ENCODE peak calls at places on chromosome 5, in four cellular contexts. P is BE2C, U is sigmoid colon, K is MM.1S. A is an unnamed sample.

GRCh38 chr5:10059611-10060379 is 189.9 kb downstream of the ATPSCKMT start:
- DNase-seq in K (no peak), P (no peak), U (no peak), A (no peak)

GRCh38 chr5:85452322-85453025 is 1067.8 kb upstream of the EDIL3 start:
- DNase-seq in P (no peak), K (no peak), U (no peak), A (no peak)

GRCh38 chr5:81750308-81751008 is 439 bp downstream of the SSBP2 start:
- DNase-seq in P (peak), K (peak), U (no peak), A (no peak)

GRCh38 chr5:95029569-95030366 is 255.1 kb downstream of the MCTP1 start:
- DNase-seq in K (no peak), U (no peak), P (no peak), A (no peak)

GRCh38 chr5:57258943-57259342 is 85.1 kb downstream of the GPBP1 start:
- DNase-seq in K (no peak), P (no peak), U (no peak), A (no peak)

GRCh38 chr5:113059232-113059805 is 82.7 kb downstream of the DCP2 start:
- DNase-seq in U (no peak), P (peak), K (no peak), A (no peak)

GRCh38 chr5:161314033-161314432 is 232.5 kb downstream of the GABRB2 start:
- DNase-seq in K (no peak), U (no peak), P (no peak), A (no peak)

GRCh38 chr5:127428748-127429147 is 88.7 kb upstream of the PRRC1 start:
- DNase-seq in U (no peak), P (no peak), K (no peak), A (no peak)

GRCh38 chr5:134524219-134524825 is 1.1 kb upstream of the JADE2 start:
- DNase-seq in P (peak), U (peak), K (peak), A (no peak)

GRCh38 chr5:142551242-142552067 is 134.4 kb downstream of the FGF1 start:
- DNase-seq in U (peak), K (no peak), P (peak), A (no peak)

GRCh38 chr5:79686799-79687198 is 2.8 kb upstream of the CMYA5 start:
- DNase-seq in P (no peak), U (no peak), K (no peak), A (no peak)

GRCh38 chr5:33257807-33258491 is 182.8 kb upstream of the TARS1 start:
- DNase-seq in K (no peak), P (no peak), U (no peak), A (peak)

GRCh38 chr5:177446184-177447065 is at the start of gene PRR7:
- DNase-seq in U (no peak), K (peak), P (peak), A (no peak)

GRCh38 chr5:32791536-32792240 is 80.6 kb downstream of the NPR3 start:
- DNase-seq in U (no peak), P (no peak), K (no peak), A (no peak)

GRCh38 chr5:137141779-137142178 is 357.3 kb downstream of the SPOCK1 start:
- DNase-seq in U (no peak), P (no peak), K (no peak), A (no peak)

GRCh38 chr5:13976867-13977479 is 32.5 kb upstream of the DNAH5 start:
- DNase-seq in U (no peak), P (peak), K (peak), A (no peak)

GRCh38 chr5:35902032-35902681 is 36.3 kb downstream of the CAPSL start:
- DNase-seq in U (no peak), P (no peak), K (no peak), A (no peak)

GRCh38 chr5:352639-353598 is 31.4 kb downstream of the AHRR start:
- DNase-seq in U (no peak), P (no peak), K (no peak), A (no peak)

GRCh38 chr5:168947212-168947868 is 353.6 kb downstream of the SLIT3 start:
- DNase-seq in P (peak), K (peak), U (no peak), A (no peak)

GRCh38 chr5:96601811-96602244 is 60.3 kb upstream of the CAST start:
- DNase-seq in U (no peak), K (peak), P (peak), A (no peak)

GRCh38 chr5:78974011-78974410 is 11.1 kb downstream of the ARSB start:
- DNase-seq in P (no peak), U (no peak), K (no peak), A (no peak)

GRCh38 chr5:72433520-72433919 is 73.7 kb downstream of the ZNF366 start:
- DNase-seq in U (no peak), P (no peak), K (no peak), A (no peak)

GRCh38 chr5:172266676-172267092 is 16.9 kb downstream of the UBTD2 start:
- DNase-seq in K (no peak), U (no peak), P (no peak), A (no peak)

GRCh38 chr5:150780816-150781221 is 2.3 kb downstream of the SMIM3 start:
- DNase-seq in U (no peak), P (no peak), K (no peak), A (no peak)

GRCh38 chr5:150783422-150783928 is 4.9 kb downstream of the SMIM3 start:
- DNase-seq in K (no peak), U (peak), P (peak), A (peak)

GRCh38 chr5:150781706-150782614 is 3.4 kb downstream of the SMIM3 start:
- DNase-seq in P (peak), U (peak), K (no peak), A (peak)

GRCh38 chr5:150780180-150780692 is 1.7 kb downstream of the SMIM3 start:
- DNase-seq in K (no peak), U (peak), P (no peak), A (no peak)

GRCh38 chr5:150782850-150783249 is 4.3 kb downstream of the SMIM3 start:
- DNase-seq in K (no peak), P (no peak), U (no peak), A (no peak)
- H3K4me3 ChIP-seq in K (no peak), P (no peak), U (no peak), A (no peak)

DNA sequence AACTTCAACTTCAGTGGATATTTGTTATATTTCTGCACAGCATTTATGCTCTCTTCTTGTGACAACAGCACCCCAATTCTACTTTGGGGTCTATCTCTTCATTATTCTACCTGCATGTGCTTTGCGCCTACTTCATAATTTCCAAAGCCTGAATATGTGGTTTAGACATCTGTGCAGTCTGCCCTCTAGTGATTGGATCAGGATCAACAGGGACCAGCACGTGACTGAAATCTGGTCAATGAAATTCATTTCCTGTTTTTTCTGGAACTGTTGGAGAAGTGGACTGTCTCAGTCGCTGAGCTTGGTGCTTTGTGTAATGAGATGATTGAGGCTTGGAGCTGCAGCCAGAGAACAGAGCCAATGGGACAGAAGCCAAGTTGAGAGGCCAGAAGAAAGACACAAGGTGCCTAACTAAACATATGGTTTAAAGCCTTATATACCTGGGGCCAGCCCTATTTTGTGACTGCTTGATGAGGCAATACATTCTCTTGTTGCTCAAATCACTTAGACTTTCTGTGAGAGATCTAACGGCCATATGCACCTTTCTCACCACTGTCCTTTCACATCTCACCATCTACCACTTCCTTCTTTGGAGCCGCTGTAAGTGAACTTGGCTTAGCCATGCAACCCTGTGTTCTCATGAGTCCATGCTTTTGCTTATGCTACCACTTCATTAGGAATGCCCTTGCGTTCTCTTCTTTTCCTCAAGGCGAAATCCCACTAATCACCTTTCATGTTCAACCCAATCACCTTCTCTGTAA is 68.8 kb upstream of the PPP2R2B start:
- DNase-seq in K (peak), P (peak), U (no peak), A (no peak)
- TF ChIP-seq CTCF in K (peak), P (peak), U (no peak), A (no peak)

GRCh38 chr5:23445573-23445972 is 61.8 kb upstream of the PRDM9 start:
- DNase-seq in P (no peak), K (no peak), U (no peak), A (no peak)

GRCh38 chr5:23446436-23446835 is 61.0 kb upstream of the PRDM9 start:
- DNase-seq in K (no peak), U (no peak), P (no peak), A (no peak)

GRCh38 chr5:23440703-23441102 is 66.7 kb upstream of the PRDM9 start:
- DNase-seq in K (no peak), P (no peak), U (no peak), A (no peak)
- H3K4me3 ChIP-seq in K (no peak), P (no peak), U (no peak), A (no peak)

GRCh38 chr5:148828461-148829247 is 2.2 kb downstream of the ADRB2 start:
- DNase-seq in P (no peak), K (peak), U (no peak), A (no peak)
- TF ChIP-seq CTCF in P (no peak), K (peak), U (no peak), A (no peak)

DNA sequence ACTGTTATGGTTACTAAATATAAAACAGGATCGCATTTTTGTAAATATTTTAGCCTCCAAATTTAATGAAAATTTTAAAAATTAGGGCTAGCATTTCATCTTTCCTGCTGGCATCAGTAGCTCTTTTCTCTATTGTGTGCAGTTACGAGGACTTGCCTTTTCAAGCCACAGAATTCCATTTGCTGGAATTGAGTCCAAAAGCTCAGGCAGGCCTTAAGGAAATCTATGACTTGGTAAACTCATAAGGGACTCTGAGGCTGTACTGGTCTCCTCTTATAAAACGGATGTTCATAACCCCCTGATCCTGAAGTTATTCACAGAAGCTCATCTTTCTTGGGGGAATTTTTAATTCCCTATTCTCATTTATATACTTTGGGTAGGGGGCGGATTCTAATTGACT is 23.5 kb downstream of the ANKRA2 start:
- DNase-seq in K (no peak), U (no peak), P (no peak), A (no peak)
- H3K4me3 ChIP-seq in K (no peak), U (no peak), P (no peak), A (no peak)

GRCh38 chr5:151495330-151495729 is 47.9 kb downstream of the SLC36A1 start:
- DNase-seq in P (no peak), U (no peak), K (no peak), A (no peak)

GRCh38 chr5:151499636-151500035 is 52.2 kb downstream of the SLC36A1 start:
- DNase-seq in P (no peak), K (no peak), U (no peak), A (no peak)

GRCh38 chr5:151498395-151499155 is 51.2 kb downstream of the SLC36A1 start:
- DNase-seq in U (no peak), K (no peak), P (no peak), A (no peak)

GRCh38 chr5:151496041-151496484 is 48.7 kb downstream of the SLC36A1 start:
- DNase-seq in P (peak), U (no peak), K (no peak), A (no peak)

GRCh38 chr5:151497391-151498002 is 50.1 kb downstream of the SLC36A1 start:
- DNase-seq in U (no peak), P (no peak), K (no peak), A (no peak)
- TF ChIP-seq CTCF in U (no peak), P (no peak), K (no peak), A (no peak)

DNA sequence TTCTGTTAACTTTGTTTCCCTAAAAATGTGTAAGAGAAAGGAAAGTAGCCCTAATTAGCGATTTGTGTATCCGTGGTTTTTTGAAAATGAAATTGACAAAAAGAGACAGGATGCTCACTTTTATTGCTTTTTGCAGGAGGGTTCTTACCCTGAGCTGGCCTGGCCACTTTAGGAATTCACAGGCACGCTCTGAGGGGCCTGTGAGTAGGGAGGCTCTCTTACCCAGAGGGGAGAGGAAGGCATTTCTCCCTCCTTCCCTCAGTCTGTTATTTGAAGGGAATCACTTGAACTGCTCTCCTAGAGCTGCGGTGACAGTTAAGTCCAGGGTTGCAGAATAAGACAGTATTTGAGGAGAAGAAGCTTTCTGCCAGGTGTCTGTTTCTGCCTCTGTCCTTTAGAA is 16.7 kb downstream of the PIK3R1 start:
- DNase-seq in U (no peak), K (no peak), P (no peak), A (no peak)
- H3K4me3 ChIP-seq in U (no peak), K (no peak), P (no peak), A (no peak)

DNA sequence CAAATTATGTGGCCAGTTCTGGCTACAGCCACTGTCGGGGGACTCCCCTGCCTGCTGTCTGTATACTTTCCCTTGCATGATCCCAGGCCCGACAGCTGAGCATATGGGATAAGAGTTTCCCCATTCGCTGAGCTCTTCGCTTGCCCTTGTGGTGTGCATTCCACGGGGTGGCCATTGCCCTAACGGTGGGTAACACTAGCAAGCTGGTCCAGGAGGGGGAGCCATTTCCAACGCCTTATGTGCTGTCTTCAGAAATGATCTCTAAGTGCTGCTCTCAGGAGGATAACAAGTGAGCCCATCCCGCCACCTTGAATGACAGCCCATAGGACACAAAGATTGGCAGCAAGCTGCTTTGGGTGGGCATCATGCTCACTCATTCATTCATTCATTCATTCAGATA is 190.9 kb downstream of the FSTL4 start:
- DNase-seq in U (no peak), K (no peak), P (peak), A (no peak)
- TF ChIP-seq CTCF in U (no peak), K (peak), P (peak), A (peak)

A was measured in AG04449.